ENCODE peak calls at places on chromosome 9, in six cellular contexts. One of them, this sample, is unnamed.

GRCh38 chr9:81848472-81848871 is 79.8 kb upstream of the SPATA31D4 start:
- DNase-seq in WTC11: no peak
- DNase-seq in GM23248: peak
- DNase-seq in neural progenitor cell: no peak
- DNase-seq in stomach: no peak
- DNase-seq in heart left ventricle: no peak
- DNase-seq in this sample: no peak

GRCh38 chr9:131799177-131799823 is 59.4 kb upstream of the RAPGEF1 start:
- DNase-seq in WTC11: peak
- DNase-seq in GM23248: peak
- DNase-seq in neural progenitor cell: peak
- DNase-seq in stomach: peak
- DNase-seq in heart left ventricle: peak
- DNase-seq in this sample: no peak

GRCh38 chr9:105330201-105330600 is 85.8 kb downstream of the SLC44A1 start:
- DNase-seq in WTC11: no peak
- DNase-seq in GM23248: peak
- DNase-seq in neural progenitor cell: no peak
- DNase-seq in stomach: no peak
- DNase-seq in heart left ventricle: no peak
- DNase-seq in this sample: no peak

GRCh38 chr9:108331596-108331995 is 524.2 kb downstream of the ACTL7B start:
- DNase-seq in WTC11: no peak
- DNase-seq in GM23248: no peak
- DNase-seq in neural progenitor cell: no peak
- DNase-seq in stomach: no peak
- DNase-seq in heart left ventricle: no peak
- DNase-seq in this sample: no peak

GRCh38 chr9:908806-909205 is 67.3 kb downstream of the DMRT1 start:
- DNase-seq in WTC11: peak
- DNase-seq in GM23248: no peak
- DNase-seq in neural progenitor cell: peak
- DNase-seq in stomach: no peak
- DNase-seq in heart left ventricle: no peak
- DNase-seq in this sample: no peak

GRCh38 chr9:113715086-113715485 is 161.0 kb upstream of the ZNF618 start:
- DNase-seq in WTC11: no peak
- DNase-seq in GM23248: peak
- DNase-seq in neural progenitor cell: no peak
- DNase-seq in stomach: no peak
- DNase-seq in heart left ventricle: no peak
- DNase-seq in this sample: no peak

GRCh38 chr9:72390896-72391295 is 25.9 kb upstream of the ZFAND5 start:
- DNase-seq in WTC11: no peak
- DNase-seq in GM23248: no peak
- DNase-seq in neural progenitor cell: no peak
- DNase-seq in stomach: no peak
- DNase-seq in heart left ventricle: no peak
- DNase-seq in this sample: no peak

GRCh38 chr9:114633452-114634089 is 22.5 kb downstream of the TMEM268 start:
- DNase-seq in WTC11: no peak
- DNase-seq in GM23248: peak
- DNase-seq in neural progenitor cell: no peak
- DNase-seq in stomach: no peak
- DNase-seq in heart left ventricle: no peak
- DNase-seq in this sample: no peak

GRCh38 chr9:73402081-73403028 is 250.7 kb downstream of the ANXA1 start:
- DNase-seq in WTC11: no peak
- DNase-seq in GM23248: no peak
- DNase-seq in neural progenitor cell: no peak
- DNase-seq in stomach: no peak
- DNase-seq in heart left ventricle: no peak
- DNase-seq in this sample: no peak

GRCh38 chr9:97510797-97511761 is 9.6 kb downstream of the TMOD1 start:
- DNase-seq in WTC11: no peak
- DNase-seq in GM23248: peak
- DNase-seq in neural progenitor cell: no peak
- DNase-seq in stomach: no peak
- DNase-seq in heart left ventricle: no peak
- DNase-seq in this sample: no peak

GRCh38 chr9:37564114-37564513 is 12.1 kb downstream of the FBXO10 start:
- DNase-seq in WTC11: no peak
- DNase-seq in GM23248: no peak
- DNase-seq in neural progenitor cell: no peak
- DNase-seq in stomach: no peak
- DNase-seq in heart left ventricle: no peak
- DNase-seq in this sample: no peak

GRCh38 chr9:34332370-34332964 is 3.1 kb downstream of the NUDT2 start:
- DNase-seq in WTC11: no peak
- DNase-seq in GM23248: peak
- DNase-seq in neural progenitor cell: peak
- DNase-seq in stomach: no peak
- DNase-seq in heart left ventricle: no peak
- DNase-seq in this sample: peak